ENCODE peak calls at places on chromosomes 1 and 21, in ten cellular contexts. L is GM23248; E is SK-MEL-5; Q is NCI-H1105 treated with DMSO at 0.1 percent for 48 hours; J is cardiac muscle cell; Y is renal cortical epithelial cell; F is EH; P is fibroblast of lung; K is left ventricle myocardium inferior; W is activated CD4-positive, alpha-beta T cell treated with anti-CD3 and anti-CD28 coated beads, Interleukin-2, amount 50 U/mL, for 1 hour. T is an unnamed sample.

GRCh38 chr1:67347688-67348472 is 40.2 kb downstream of the IL12RB2 start:
- DNase-seq in L (peak), E (peak), Q (peak), J (peak), Y (peak), F (peak), P (peak), K (peak), W (no peak), T (peak)

GRCh38 chr1:2501820-2502119 is 24.6 kb downstream of the PANK4 start:
- DNase-seq in L (no peak), E (no peak), Q (no peak), J (no peak), Y (no peak), F (no peak), P (no peak), K (no peak), W (no peak), T (no peak)

GRCh38 chr21:17554120-17554519 is 41.3 kb downstream of the CXADR start:
- DNase-seq in L (no peak), E (no peak), Q (no peak), J (no peak), Y (no peak), F (no peak), P (no peak), K (no peak), W (no peak), T (no peak)

GRCh38 chr1:203557390-203557789 is 63.4 kb downstream of the OPTC start:
- DNase-seq in L (peak), E (no peak), Q (no peak), J (peak), Y (peak), F (peak), P (peak), K (peak), W (no peak), T (no peak)

GRCh38 chr1:199246716-199247115 is 607.9 kb downstream of the PTPRC start:
- DNase-seq in L (no peak), E (no peak), Q (no peak), J (no peak), Y (no peak), F (no peak), P (no peak), K (no peak), W (no peak), T (no peak)

GRCh38 chr1:226950875-226951274 is 10.8 kb downstream of the COQ8A start:
- DNase-seq in L (no peak), E (no peak), Q (no peak), J (no peak), Y (no peak), F (no peak), P (no peak), K (no peak), W (no peak), T (no peak)

GRCh38 chr1:64112281-64112680 is 91.1 kb upstream of the UBE2U start:
- DNase-seq in L (peak), E (no peak), Q (no peak), J (peak), Y (peak), F (peak), P (peak), K (no peak), W (no peak), T (no peak)

GRCh38 chr1:10383630-10384029 is 15.2 kb upstream of the PGD start:
- DNase-seq in L (no peak), E (no peak), Q (no peak), J (no peak), Y (no peak), F (no peak), P (no peak), K (no peak), W (no peak), T (no peak)

GRCh38 chr1:241934843-241935242 is 22.7 kb upstream of the BECN2 start:
- DNase-seq in L (no peak), E (peak), Q (no peak), J (no peak), Y (no peak), F (no peak), P (no peak), K (no peak), W (no peak), T (no peak)

GRCh38 chr1:63798284-63798683 is 24.5 kb downstream of the ROR1 start:
- DNase-seq in L (no peak), E (no peak), Q (no peak), J (no peak), Y (no peak), F (no peak), P (no peak), K (no peak), W (no peak), T (no peak)

GRCh38 chr1:30192969-30193630 is 530.3 kb downstream of the MATN1 start:
- DNase-seq in L (no peak), E (no peak), Q (no peak), J (no peak), Y (no peak), F (no peak), P (no peak), K (no peak), W (no peak), T (no peak)

GRCh38 chr1:23581219-23581618 is 21.9 kb upstream of the ID3 start:
- DNase-seq in L (no peak), E (no peak), Q (no peak), J (peak), Y (no peak), F (peak), P (peak), K (peak), W (no peak), T (no peak)

GRCh38 chr1:32848354-32849063 is 22.2 kb downstream of the FNDC5 start:
- DNase-seq in L (no peak), E (no peak), Q (peak), J (no peak), Y (no peak), F (no peak), P (no peak), K (no peak), W (no peak), T (no peak)

GRCh38 chr1:18085387-18086074 is 22.1 kb upstream of the IGSF21 start:
- DNase-seq in L (no peak), E (no peak), Q (no peak), J (no peak), Y (no peak), F (no peak), P (no peak), K (no peak), W (no peak), T (no peak)

GRCh38 chr1:62333431-62333830 is 14.2 kb upstream of the KANK4 start:
- DNase-seq in L (peak), E (no peak), Q (no peak), J (no peak), Y (no peak), F (peak), P (peak), K (no peak), W (no peak), T (no peak)

GRCh38 chr1:198267056-198267455 is 110.3 kb downstream of the NEK7 start:
- DNase-seq in L (no peak), E (no peak), Q (no peak), J (no peak), Y (no peak), F (no peak), P (no peak), K (no peak), W (no peak), T (no peak)

GRCh38 chr1:209835782-209836298 is 8.1 kb downstream of the UTP25 start:
- DNase-seq in L (peak), E (no peak), Q (no peak), J (peak), Y (no peak), F (peak), P (peak), K (no peak), W (no peak), T (no peak)

GRCh38 chr1:180343931-180344406 is 113.9 kb downstream of the LHX4 start:
- DNase-seq in L (peak), E (no peak), Q (peak), J (peak), Y (peak), F (peak), P (peak), K (no peak), W (no peak), T (no peak)

GRCh38 chr1:205191617-205192016 is 19.9 kb downstream of the DSTYK start:
- DNase-seq in L (no peak), E (no peak), Q (peak), J (no peak), Y (no peak), F (no peak), P (no peak), K (no peak), W (no peak), T (no peak)

GRCh38 chr1:31344503-31344902 is 28.4 kb downstream of the FABP3 start:
- DNase-seq in L (no peak), E (no peak), Q (no peak), J (no peak), Y (no peak), F (no peak), P (no peak), K (no peak), W (no peak), T (no peak)

GRCh38 chr1:83064589-83065242 is 934.2 kb downstream of the TTLL7 start:
- DNase-seq in L (no peak), E (no peak), Q (no peak), J (no peak), Y (peak), F (peak), P (peak), K (no peak), W (no peak), T (no peak)

T was measured in erythroblast.